ENCODE peak calls at places on chromosomes 2 and 18, in four cellular contexts. T is A549, A is AG10803, C is astrocyte of the cerebellum. H is an unnamed sample.
A peak's percentile ranks its signal among the peaks of the same experiment; 100 is the strongest.

GRCh38 chr2:181038796-181039195 is 58.4 kb downstream of the UBE2E3 start:
- DNase-seq in T (no peak), C (no peak), A (no peak), H (no peak)

GRCh38 chr18:48356151-48356745 is 52.9 kb downstream of the ZBTB7C start:
- DNase-seq in T (no peak), C (no peak), A (no peak), H (no peak)

GRCh38 chr2:177001334-177001733 is 211.3 kb upstream of the HNRNPA3 start:
- DNase-seq in A (no peak), T (no peak), C (no peak), H (no peak)

GRCh38 chr2:17083902-17084301 is 418.3 kb upstream of the CYRIA start:
- DNase-seq in T (no peak), C (peak; percentile 76), A (peak; percentile 67), H (no peak)

GRCh38 chr2:47313141-47313691 is 89.7 kb upstream of the MSH2 start:
- DNase-seq in A (no peak), C (no peak), T (peak; percentile 78), H (no peak)

GRCh38 chr2:216774620-216775019 is 79.3 kb upstream of the IGFBP5 start:
- DNase-seq in T (no peak), C (peak; percentile 63), A (peak; percentile 90), H (peak; percentile 66)

GRCh38 chr2:69616755-69617154 is 26.8 kb downstream of the AAK1 start:
- DNase-seq in T (no peak), C (no peak), A (no peak), H (peak; percentile 5)

GRCh38 chr2:138658187-138658894 is 121.8 kb downstream of the NXPH2 start:
- DNase-seq in C (no peak), T (no peak), A (no peak), H (no peak)

GRCh38 chr2:60794271-60794863 is 38.3 kb downstream of the PAPOLG start:
- DNase-seq in A (peak; percentile 15), T (peak; percentile 35), C (peak; percentile 8), H (no peak)

GRCh38 chr18:74745658-74746403 is 148.2 kb downstream of the ZNF407 start:
- DNase-seq in T (peak; percentile 56), A (peak; percentile 60), C (no peak), H (peak; percentile 56)

GRCh38 chr2:73223821-73224220 is 9.2 kb downstream of the PRADC1 start:
- DNase-seq in T (no peak), C (no peak), A (no peak), H (no peak)

GRCh38 chr2:88545118-88545517 is 82.1 kb downstream of the EIF2AK3 start:
- DNase-seq in A (peak; percentile 11), T (peak; percentile 82), C (no peak), H (no peak)
- TF ChIP-seq CTCF in A (no peak), T (no peak), C (no peak), H (no peak)

GRCh38 chr2:12697617-12698016 is 19.1 kb upstream of the TRIB2 start:
- DNase-seq in C (no peak), T (no peak), A (no peak), H (no peak)
- TF ChIP-seq CTCF in C (no peak), T (no peak), A (no peak), H (no peak)

GRCh38 chr2:158192515-158193234 is 91.0 kb downstream of the UPP2 start:
- DNase-seq in C (no peak), A (no peak), T (no peak), H (no peak)

GRCh38 chr2:158191569-158191968 is 89.9 kb downstream of the UPP2 start:
- DNase-seq in A (no peak), T (no peak), C (no peak), H (no peak)

GRCh38 chr2:158191076-158191566 is 89.4 kb downstream of the UPP2 start:
- DNase-seq in A (no peak), C (no peak), T (no peak), H (peak; percentile 61)

GRCh38 chr2:158187908-158188307 is 86.2 kb downstream of the UPP2 start:
- DNase-seq in C (no peak), T (no peak), A (no peak), H (no peak)

DNA sequence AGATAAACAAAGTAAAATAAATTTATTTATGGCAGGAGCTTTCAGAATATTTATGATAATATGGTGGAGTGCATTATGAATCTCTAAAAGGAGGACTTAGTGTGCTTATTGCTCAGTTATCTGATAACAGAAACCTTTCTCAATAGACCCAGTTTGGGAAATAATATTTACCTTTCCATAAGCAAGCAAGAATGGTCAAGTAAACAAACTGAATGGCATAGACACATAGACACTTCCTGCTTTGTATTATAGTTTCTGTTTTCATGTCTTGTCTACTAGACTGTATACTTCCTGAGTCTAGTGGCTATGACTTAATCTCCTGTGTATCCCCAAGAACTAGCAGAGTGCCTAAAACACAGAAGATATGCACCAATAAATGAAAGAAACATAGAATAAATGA is 87.8 kb downstream of the UPP2 start:
- DNase-seq in T (no peak), C (no peak), A (no peak), H (no peak)
- TF ChIP-seq CTCF in T (no peak), C (no peak), A (no peak), H (no peak)

GRCh38 chr2:197310271-197310939 is at the start of gene ANKRD44:
- DNase-seq in T (peak; percentile 83), A (peak; percentile 84), C (peak; percentile 52), H (peak; percentile 16)
- TF ChIP-seq CTCF in T (peak; percentile 66), A (no peak), C (no peak), H (no peak)